ENCODE peak calls at places on chromosomes 6 and 20, in seven cellular contexts. Y is HCT116, L is gastrocnemius medialis, V is heart left ventricle, M is cardiac muscle cell, B is adrenal gland, W is A549. G is an unnamed sample. For H3K4me1, the result is how much of the 10 kb centered on the place peaks cover.

GRCh38 chr6:30541515-30542403 is 14.5 kb downstream of the GNL1 start:
- DNase-seq in Y (peak), L (peak), V (peak), M (peak), B (peak), W (peak), G (peak)

GRCh38 chr20:35901678-35902544 is 52.4 kb downstream of the SCAND1 start:
- DNase-seq in Y (peak), L (no peak), V (no peak), M (peak), B (peak), W (peak), G (peak)

GRCh38 chr20:15163632-15164031 is 826.2 kb upstream of the FLRT3 start:
- DNase-seq in Y (no peak), L (no peak), V (no peak), M (no peak), B (no peak), W (no peak), G (no peak)

GRCh38 chr6:21437583-21437982 is 156.0 kb upstream of the SOX4 start:
- DNase-seq in Y (no peak), L (no peak), V (no peak), M (no peak), B (no peak), W (no peak), G (no peak)

GRCh38 chr6:74320715-74321114 is 624.7 kb downstream of the CD109 start:
- DNase-seq in Y (no peak), L (no peak), V (no peak), M (no peak), B (no peak), W (no peak), G (no peak)

GRCh38 chr20:53390780-53391179 is 202.9 kb downstream of the ZNF217 start:
- DNase-seq in Y (no peak), L (no peak), V (no peak), M (no peak), B (no peak), W (no peak), G (no peak)

GRCh38 chr20:21526776-21527175 is 12.9 kb upstream of the NKX2-2 start:
- DNase-seq in Y (no peak), L (no peak), V (no peak), M (no peak), B (no peak), W (no peak), G (no peak)

GRCh38 chr6:159716247-159717086 is 10.8 kb upstream of the WTAP start:
- DNase-seq in Y (no peak), L (peak), V (no peak), M (no peak), B (peak), W (no peak), G (no peak)

GRCh38 chr6:19180348-19181073 is 656.7 kb upstream of the ID4 start:
- DNase-seq in Y (no peak), L (peak), V (peak), M (peak), B (peak), W (no peak), G (no peak)

GRCh38 chr6:47414517-47415167 is 62.9 kb upstream of the CD2AP start:
- DNase-seq in Y (no peak), L (no peak), V (no peak), M (no peak), B (no peak), W (no peak), G (no peak)

GRCh38 chr6:66772785-66773184 is 1065.8 kb upstream of the EYS start:
- DNase-seq in Y (no peak), L (no peak), V (no peak), M (no peak), B (peak), W (no peak), G (peak)

GRCh38 chr6:8059129-8059528 is 5.1 kb downstream of the BLOC1S5 start:
- DNase-seq in Y (no peak), L (no peak), V (no peak), M (peak), B (no peak), W (no peak), G (no peak)

GRCh38 chr6:12241493-12242214 is 48.5 kb upstream of the EDN1 start:
- DNase-seq in Y (no peak), L (no peak), V (no peak), M (no peak), B (no peak), W (no peak), G (no peak)

DNA sequence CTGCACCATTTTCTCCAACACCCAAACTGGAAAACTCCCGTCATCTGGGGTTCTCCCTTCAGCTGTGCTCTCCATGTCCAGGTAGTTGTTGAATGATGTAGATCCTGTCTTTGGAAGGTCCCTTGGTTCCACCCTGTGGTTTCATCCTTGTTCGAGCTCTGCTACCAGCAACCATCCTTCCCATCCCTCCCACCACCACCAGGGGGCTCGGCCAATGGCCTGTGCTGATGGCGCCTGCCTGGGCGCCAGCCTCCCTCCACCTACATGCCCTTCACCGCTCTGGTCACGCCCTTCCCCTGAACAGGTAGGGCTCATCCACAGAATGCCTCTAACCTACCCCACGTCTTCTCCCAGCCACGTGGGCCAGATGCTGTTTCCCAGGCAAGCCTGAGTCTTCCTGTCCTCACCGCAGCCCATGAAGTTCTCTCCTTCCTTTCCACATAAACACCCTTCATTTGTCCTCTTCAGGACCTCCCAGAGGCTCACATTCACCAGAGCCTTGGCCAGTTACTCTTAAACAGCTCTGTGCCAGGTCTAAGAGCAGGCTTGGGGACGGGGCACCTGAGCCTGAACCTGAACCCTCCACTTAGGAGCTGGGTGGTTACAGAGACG is 75.1 kb upstream of the DUSP22 start:
- DNase-seq in Y (peak), L (no peak), V (no peak), M (peak), B (no peak), W (peak), G (peak)
- H3K4me3 ChIP-seq in Y (no peak), L (no peak), V (no peak), M (no peak), B (no peak), W (no peak), G (no peak)

GRCh38 chr6:34563513-34563870 is 7.4 kb upstream of the SPDEF start:
- DNase-seq in Y (no peak), L (no peak), V (no peak), M (no peak), B (no peak), W (no peak), G (no peak)
- H3K4me1 ChIP-seq in Y (under half), L (under half), V (under half), M (under half), B (under half), W (under half), G (under half)

GRCh38 chr6:166005401-166005845 is 162.2 kb downstream of the TBXT start:
- DNase-seq in Y (no peak), L (no peak), V (peak), M (peak), B (peak), W (peak), G (no peak)
- H3K4me3 ChIP-seq in Y (no peak), L (peak), V (peak), M (peak), B (no peak), W (peak), G (peak)

GRCh38 chr20:23086056-23086551 is at the start of gene CD93:
- DNase-seq in Y (no peak), L (peak), V (peak), M (no peak), B (no peak), W (no peak), G (no peak)

GRCh38 chr20:23085415-23086055 is 589 bp downstream of the CD93 start:
- DNase-seq in Y (no peak), L (no peak), V (no peak), M (no peak), B (no peak), W (no peak), G (no peak)

GRCh38 chr20:23088891-23089290 is 2.8 kb upstream of the CD93 start:
- DNase-seq in Y (no peak), L (no peak), V (no peak), M (no peak), B (no peak), W (no peak), G (no peak)

GRCh38 chr20:23087587-23088275 is 1.6 kb upstream of the CD93 start:
- DNase-seq in Y (no peak), L (no peak), V (no peak), M (no peak), B (no peak), W (no peak), G (no peak)

DNA sequence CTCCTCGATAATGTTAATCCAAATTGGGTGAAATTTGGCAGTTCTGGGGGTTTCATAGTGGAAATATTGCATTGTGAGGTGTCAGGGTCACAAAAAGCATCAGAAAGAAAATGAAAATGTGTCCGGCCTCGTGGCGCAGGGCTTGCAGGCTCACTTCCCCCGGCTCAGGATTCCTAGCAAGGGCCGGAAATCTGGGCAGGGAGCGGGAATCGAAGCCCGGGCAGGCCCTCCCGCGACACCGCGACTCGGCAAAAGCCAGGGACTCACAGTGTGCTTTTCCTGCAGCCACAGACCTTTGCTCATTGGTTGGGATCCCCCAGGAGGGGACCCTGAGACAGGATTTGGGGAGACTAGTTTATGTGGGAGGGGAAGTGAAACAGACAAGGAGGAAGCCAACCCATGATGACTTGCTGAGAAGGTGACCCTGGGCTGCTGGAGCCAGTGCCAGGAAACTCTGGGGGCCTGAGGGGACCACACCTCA is 847 bp upstream of the CD93 start:
- DNase-seq in Y (no peak), L (no peak), V (peak), M (no peak), B (peak), W (no peak), G (no peak)
- H3K4me1 ChIP-seq in Y (under half), L (under half), V (under half), M (under half), B (under half), W (under half), G (under half)

GRCh38 chr6:27678449-27678848 is 205.5 kb upstream of the ZNF184 start:
- DNase-seq in Y (no peak), L (no peak), V (no peak), M (no peak), B (no peak), W (no peak), G (no peak)

GRCh38 chr6:27674882-27675281 is 202.0 kb upstream of the ZNF184 start:
- DNase-seq in Y (no peak), L (no peak), V (no peak), M (no peak), B (no peak), W (no peak), G (no peak)

GRCh38 chr6:27679968-27680694 is 207.2 kb upstream of the ZNF184 start:
- DNase-seq in Y (no peak), L (no peak), V (no peak), M (no peak), B (no peak), W (no peak), G (no peak)

GRCh38 chr6:27684264-27685211 is 211.6 kb upstream of the ZNF184 start:
- DNase-seq in Y (peak), L (no peak), V (no peak), M (peak), B (no peak), W (peak), G (peak)

DNA sequence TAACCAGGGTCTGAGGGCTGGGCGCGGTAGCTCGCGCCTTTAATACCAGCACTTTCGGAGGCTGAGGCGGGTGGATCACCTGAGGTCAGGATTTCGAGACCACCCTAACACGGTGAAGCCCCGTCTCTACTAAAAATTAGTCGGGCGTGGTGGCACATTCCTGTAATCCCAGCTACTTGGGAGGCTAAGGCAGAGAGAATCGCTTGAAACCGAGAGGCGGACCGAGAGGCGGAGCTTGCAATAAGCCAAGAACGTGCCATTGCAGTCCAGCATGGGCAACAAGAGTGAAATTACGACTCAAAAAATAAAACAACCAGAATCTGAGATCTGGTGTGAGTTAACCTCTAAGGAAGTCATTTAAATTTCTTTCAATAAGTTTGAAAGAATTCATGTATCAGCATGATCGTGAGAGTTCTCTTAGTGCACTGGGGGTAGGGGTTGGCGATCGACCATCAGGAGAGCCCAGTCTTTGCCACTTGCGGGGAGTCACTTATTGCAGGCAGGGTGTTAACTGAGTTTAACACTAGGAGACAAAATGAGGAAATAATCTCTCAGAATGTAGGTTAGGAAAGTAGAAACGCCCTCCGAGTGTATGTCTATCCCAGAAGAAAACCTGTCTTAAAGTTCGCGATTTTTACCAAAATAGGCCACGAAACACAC is 206.5 kb upstream of the ZNF184 start:
- DNase-seq in Y (no peak), L (no peak), V (no peak), M (no peak), B (no peak), W (no peak), G (no peak)
- H3K4me3 ChIP-seq in Y (no peak), L (no peak), V (no peak), M (peak), B (no peak), W (no peak), G (peak)

GRCh38 chr6:105193647-105194046 is 13.8 kb upstream of the POPDC3 start:
- DNase-seq in Y (no peak), L (no peak), V (no peak), M (no peak), B (no peak), W (no peak), G (no peak)
- H3K4me1 ChIP-seq in Y (under half), L (under half), V (under half), M (under half), B (under half), W (under half), G (under half)